ENCODE peak calls at places on chromosomes 6 and 20, in five cellular contexts. W is IMR-90, H is smooth muscle cell of the brain vasculature, X is RPMI7951, C is right cardiac atrium. R is an unnamed sample.

GRCh38 chr20:32474967-32475819 is 109.9 kb downstream of the NOL4L start:
- DNase-seq in W (peak; percentile 91), H (peak; percentile 90), X (peak; percentile 99), C (peak; percentile 98), R (peak; percentile 98)

GRCh38 chr6:131519670-131520436 is 53.2 kb upstream of the ARG1 start:
- DNase-seq in W (peak; percentile 45), H (peak; percentile 12), X (peak; percentile 57), C (no peak), R (peak; percentile 58)

GRCh38 chr20:54479138-54479906 is 3.9 kb downstream of the DOK5 start:
- DNase-seq in W (peak; percentile 11), H (no peak), X (peak; percentile 29), C (no peak), R (peak; percentile 3)

GRCh38 chr20:61119263-61119662 is 132.8 kb upstream of the CDH4 start:
- DNase-seq in W (no peak), H (no peak), X (no peak), C (no peak), R (no peak)

GRCh38 chr20:61737812-61738443 is 327.8 kb downstream of the TAF4 start:
- DNase-seq in W (no peak), H (no peak), X (no peak), C (peak; percentile 33), R (no peak)

GRCh38 chr20:41631826-41632225 is 13.6 kb upstream of the CHD6 start:
- DNase-seq in W (peak; percentile 35), H (no peak), X (peak; percentile 94), C (peak; percentile 81), R (no peak)

GRCh38 chr6:97586344-97586743 is 303.3 kb upstream of the MMS22L start:
- DNase-seq in W (peak; percentile 49), H (no peak), X (no peak), C (no peak), R (peak; percentile 30)

GRCh38 chr6:82118150-82118562 is 129.4 kb downstream of the IBTK start:
- DNase-seq in W (no peak), H (no peak), X (peak; percentile 29), C (no peak), R (peak; percentile 48)

GRCh38 chr6:35425284-35425683 is 26.9 kb upstream of the FANCE start:
- DNase-seq in W (peak; percentile 96), H (no peak), X (peak; percentile 47), C (no peak), R (peak; percentile 99)

GRCh38 chr6:79313254-79313653 is 78.8 kb upstream of the HMGN3 start:
- DNase-seq in W (no peak), H (no peak), X (no peak), C (no peak), R (no peak)

GRCh38 chr6:100186552-100186951 is 192.5 kb upstream of the MCHR2 start:
- DNase-seq in W (peak; percentile 48), H (no peak), X (peak; percentile 53), C (no peak), R (peak; percentile 16)

GRCh38 chr6:5457983-5458683 is 196.8 kb downstream of the FARS2 start:
- DNase-seq in W (no peak), H (no peak), X (no peak), C (no peak), R (no peak)

R was measured in iris pigment epithelial cell.